ENCODE peak calls at places on chromosomes 5 and 9, in four cellular contexts. One of them, this sample, is unnamed.

GRCh38 chr9:87436694-87437093 is 61.0 kb upstream of the DAPK1 start:
- DNase-seq in amygdala: no peak
- DNase-seq in GM06990: no peak
- DNase-seq in nephron progenitor cell: no peak
- DNase-seq in this sample: no peak

GRCh38 chr9:111851536-111851935 is 45.1 kb upstream of the UGCG start:
- DNase-seq in amygdala: no peak
- DNase-seq in GM06990: no peak
- DNase-seq in nephron progenitor cell: no peak
- DNase-seq in this sample: no peak

GRCh38 chr5:180156141-180156540 is 52.9 kb downstream of the RASGEF1C start:
- DNase-seq in amygdala: no peak
- DNase-seq in GM06990: no peak
- DNase-seq in nephron progenitor cell: no peak
- DNase-seq in this sample: no peak

GRCh38 chr9:73284386-73284785 is 132.7 kb downstream of the ANXA1 start:
- DNase-seq in GM06990: no peak
- DNase-seq in amygdala: no peak
- DNase-seq in nephron progenitor cell: no peak
- DNase-seq in this sample: no peak

GRCh38 chr9:116274293-116274692 is 120.7 kb downstream of the PAPPA start:
- DNase-seq in GM06990: no peak
- DNase-seq in amygdala: no peak
- DNase-seq in nephron progenitor cell: no peak
- DNase-seq in this sample: no peak

GRCh38 chr9:124843635-124844034 is 9.6 kb upstream of the WDR38 start:
- DNase-seq in amygdala: no peak
- DNase-seq in nephron progenitor cell: no peak
- DNase-seq in GM06990: no peak
- DNase-seq in this sample: no peak

GRCh38 chr9:122812736-122813135 is 12.8 kb downstream of the OR1K1 start:
- DNase-seq in nephron progenitor cell: no peak
- DNase-seq in GM06990: no peak
- DNase-seq in amygdala: no peak
- DNase-seq in this sample: no peak

GRCh38 chr9:16871358-16872151 is 1.1 kb upstream of the BNC2 start:
- DNase-seq in amygdala: no peak
- DNase-seq in nephron progenitor cell: peak
- DNase-seq in GM06990: peak
- DNase-seq in this sample: no peak

GRCh38 chr5:73451218-73452130 is 2.9 kb upstream of the FOXD1 start:
- DNase-seq in amygdala: no peak
- DNase-seq in GM06990: peak
- DNase-seq in nephron progenitor cell: peak
- DNase-seq in this sample: peak

GRCh38 chr5:125696762-125697161 is 726.4 kb upstream of the GRAMD2B start:
- DNase-seq in amygdala: no peak
- DNase-seq in GM06990: no peak
- DNase-seq in nephron progenitor cell: no peak
- DNase-seq in this sample: no peak

GRCh38 chr9:108939975-108940374 is 5.8 kb downstream of the ABITRAM start:
- DNase-seq in amygdala: no peak
- DNase-seq in GM06990: no peak
- DNase-seq in nephron progenitor cell: no peak
- DNase-seq in this sample: no peak

GRCh38 chr5:10140195-10140973 is 109.3 kb downstream of the ATPSCKMT start:
- DNase-seq in GM06990: no peak
- DNase-seq in amygdala: no peak
- DNase-seq in nephron progenitor cell: no peak
- DNase-seq in this sample: no peak

GRCh38 chr9:123349691-123350480 is 6.1 kb upstream of the CRB2 start:
- DNase-seq in amygdala: no peak
- DNase-seq in nephron progenitor cell: peak
- DNase-seq in GM06990: peak
- DNase-seq in this sample: peak

GRCh38 chr9:93680445-93681315 is 104.3 kb downstream of the PHF2 start:
- DNase-seq in nephron progenitor cell: no peak
- DNase-seq in GM06990: no peak
- DNase-seq in amygdala: no peak
- DNase-seq in this sample: no peak

GRCh38 chr5:149731332-149731616 is 1.2 kb downstream of the PPARGC1B start:
- DNase-seq in nephron progenitor cell: no peak
- DNase-seq in amygdala: no peak
- DNase-seq in GM06990: no peak
- DNase-seq in this sample: no peak

GRCh38 chr5:82622205-82622604 is 344.1 kb upstream of the RPS23 start:
- DNase-seq in nephron progenitor cell: no peak
- DNase-seq in GM06990: no peak
- DNase-seq in amygdala: no peak
- DNase-seq in this sample: no peak

This sample was measured in CD4-positive, alpha-beta memory T cell.